ENCODE peak calls at places on chromosome 22, in nine cellular contexts. One of them, this sample, is unnamed.

GRCh38 chr22:32127904-32128303 is 31.2 kb downstream of the C22orf42 start:
- DNase-seq in lower leg skin: no peak
- DNase-seq in adrenal gland: no peak
- DNase-seq in mucosa of descending colon: no peak
- DNase-seq in testis: no peak
- DNase-seq in AG09309: no peak
- DNase-seq in LoVo: no peak
- DNase-seq in stimulated activated CD8-positive, alpha-beta memory T cell treated with anti-CD3 and anti-CD28 coated beads, Interleukin-2, amount 100 ng/mL, for 48 hours: no peak
- DNase-seq in HEK293T: peak; percentile 27
- DNase-seq in this sample: peak; percentile 65

GRCh38 chr22:40332319-40332781 is 13.9 kb upstream of the ADSL start:
- DNase-seq in stimulated activated CD8-positive, alpha-beta memory T cell treated with anti-CD3 and anti-CD28 coated beads, Interleukin-2, amount 100 ng/mL, for 48 hours: no peak
- DNase-seq in LoVo: no peak
- DNase-seq in lower leg skin: no peak
- DNase-seq in AG09309: no peak
- DNase-seq in mucosa of descending colon: no peak
- DNase-seq in HEK293T: no peak
- DNase-seq in adrenal gland: no peak
- DNase-seq in testis: no peak
- DNase-seq in this sample: no peak

GRCh38 chr22:39174498-39175120 is 22.1 kb upstream of the CBX7 start:
- DNase-seq in stimulated activated CD8-positive, alpha-beta memory T cell treated with anti-CD3 and anti-CD28 coated beads, Interleukin-2, amount 100 ng/mL, for 48 hours: peak; percentile 40
- DNase-seq in HEK293T: peak; percentile 35
- DNase-seq in lower leg skin: peak; percentile 60
- DNase-seq in adrenal gland: peak; percentile 88
- DNase-seq in mucosa of descending colon: peak; percentile 55
- DNase-seq in LoVo: peak; percentile 45
- DNase-seq in testis: peak; percentile 75
- DNase-seq in AG09309: no peak
- DNase-seq in this sample: peak; percentile 99

GRCh38 chr22:37922177-37922576 is 16.1 kb downstream of the MICALL1 start:
- DNase-seq in testis: no peak
- DNase-seq in stimulated activated CD8-positive, alpha-beta memory T cell treated with anti-CD3 and anti-CD28 coated beads, Interleukin-2, amount 100 ng/mL, for 48 hours: no peak
- DNase-seq in lower leg skin: no peak
- DNase-seq in mucosa of descending colon: no peak
- DNase-seq in adrenal gland: no peak
- DNase-seq in HEK293T: no peak
- DNase-seq in LoVo: no peak
- DNase-seq in AG09309: no peak
- DNase-seq in this sample: no peak

GRCh38 chr22:37195921-37196320 is 7.9 kb upstream of the C1QTNF6 start:
- DNase-seq in testis: no peak
- DNase-seq in adrenal gland: peak; percentile 64
- DNase-seq in mucosa of descending colon: no peak
- DNase-seq in stimulated activated CD8-positive, alpha-beta memory T cell treated with anti-CD3 and anti-CD28 coated beads, Interleukin-2, amount 100 ng/mL, for 48 hours: no peak
- DNase-seq in lower leg skin: no peak
- DNase-seq in AG09309: no peak
- DNase-seq in HEK293T: no peak
- DNase-seq in LoVo: peak; percentile 22
- DNase-seq in this sample: no peak

GRCh38 chr22:25053153-25053805 is 100.8 kb downstream of the KIAA1671 start:
- DNase-seq in mucosa of descending colon: peak; percentile 72
- DNase-seq in lower leg skin: no peak
- DNase-seq in adrenal gland: peak; percentile 58
- DNase-seq in HEK293T: no peak
- DNase-seq in stimulated activated CD8-positive, alpha-beta memory T cell treated with anti-CD3 and anti-CD28 coated beads, Interleukin-2, amount 100 ng/mL, for 48 hours: no peak
- DNase-seq in LoVo: peak; percentile 89
- DNase-seq in testis: no peak
- DNase-seq in AG09309: no peak
- DNase-seq in this sample: no peak

GRCh38 chr22:25762147-25762546 is 20.2 kb downstream of the MYO18B start:
- DNase-seq in testis: no peak
- DNase-seq in adrenal gland: no peak
- DNase-seq in stimulated activated CD8-positive, alpha-beta memory T cell treated with anti-CD3 and anti-CD28 coated beads, Interleukin-2, amount 100 ng/mL, for 48 hours: no peak
- DNase-seq in AG09309: no peak
- DNase-seq in LoVo: no peak
- DNase-seq in mucosa of descending colon: no peak
- DNase-seq in lower leg skin: no peak
- DNase-seq in HEK293T: no peak
- DNase-seq in this sample: no peak

GRCh38 chr22:32804823-32805585 is 3.5 kb downstream of the TIMP3 start:
- DNase-seq in mucosa of descending colon: no peak
- DNase-seq in testis: no peak
- DNase-seq in lower leg skin: no peak
- DNase-seq in HEK293T: no peak
- DNase-seq in LoVo: no peak
- DNase-seq in stimulated activated CD8-positive, alpha-beta memory T cell treated with anti-CD3 and anti-CD28 coated beads, Interleukin-2, amount 100 ng/mL, for 48 hours: no peak
- DNase-seq in AG09309: no peak
- DNase-seq in adrenal gland: no peak
- DNase-seq in this sample: peak; percentile 11

GRCh38 chr22:29476116-29476515 is 3.9 kb upstream of the NEFH start:
- DNase-seq in HEK293T: no peak
- DNase-seq in AG09309: no peak
- DNase-seq in LoVo: no peak
- DNase-seq in stimulated activated CD8-positive, alpha-beta memory T cell treated with anti-CD3 and anti-CD28 coated beads, Interleukin-2, amount 100 ng/mL, for 48 hours: no peak
- DNase-seq in mucosa of descending colon: no peak
- DNase-seq in lower leg skin: no peak
- DNase-seq in testis: no peak
- DNase-seq in adrenal gland: no peak
- DNase-seq in this sample: peak; percentile 59

GRCh38 chr22:35352214-35353111 is 28.4 kb upstream of the HMOX1 start:
- DNase-seq in mucosa of descending colon: peak; percentile 59
- DNase-seq in testis: peak; percentile 52
- DNase-seq in AG09309: no peak
- DNase-seq in lower leg skin: peak; percentile 62
- DNase-seq in adrenal gland: peak; percentile 84
- DNase-seq in stimulated activated CD8-positive, alpha-beta memory T cell treated with anti-CD3 and anti-CD28 coated beads, Interleukin-2, amount 100 ng/mL, for 48 hours: peak; percentile 62
- DNase-seq in HEK293T: no peak
- DNase-seq in LoVo: no peak
- DNase-seq in this sample: peak; percentile 74

GRCh38 chr22:44667829-44668189 is 34.2 kb upstream of the PRR5 start:
- DNase-seq in AG09309: no peak
- DNase-seq in testis: no peak
- DNase-seq in HEK293T: no peak
- DNase-seq in adrenal gland: no peak
- DNase-seq in LoVo: no peak
- DNase-seq in stimulated activated CD8-positive, alpha-beta memory T cell treated with anti-CD3 and anti-CD28 coated beads, Interleukin-2, amount 100 ng/mL, for 48 hours: peak; percentile 43
- DNase-seq in lower leg skin: no peak
- DNase-seq in mucosa of descending colon: peak; percentile 47
- DNase-seq in this sample: no peak

GRCh38 chr22:41919357-41920224 is 4.7 kb upstream of the SHISA8 start:
- DNase-seq in adrenal gland: peak; percentile 69
- DNase-seq in testis: peak; percentile 71
- DNase-seq in AG09309: no peak
- DNase-seq in LoVo: no peak
- DNase-seq in stimulated activated CD8-positive, alpha-beta memory T cell treated with anti-CD3 and anti-CD28 coated beads, Interleukin-2, amount 100 ng/mL, for 48 hours: no peak
- DNase-seq in mucosa of descending colon: peak; percentile 78
- DNase-seq in HEK293T: no peak
- DNase-seq in lower leg skin: no peak
- DNase-seq in this sample: peak; percentile 53

GRCh38 chr22:27270818-27271510 is 530.6 kb downstream of the MN1 start:
- DNase-seq in stimulated activated CD8-positive, alpha-beta memory T cell treated with anti-CD3 and anti-CD28 coated beads, Interleukin-2, amount 100 ng/mL, for 48 hours: no peak
- DNase-seq in adrenal gland: peak; percentile 20
- DNase-seq in HEK293T: no peak
- DNase-seq in mucosa of descending colon: no peak
- DNase-seq in testis: peak; percentile 86
- DNase-seq in AG09309: no peak
- DNase-seq in lower leg skin: no peak
- DNase-seq in LoVo: no peak
- DNase-seq in this sample: peak; percentile 27

GRCh38 chr22:39717099-39717498 is 146.5 kb downstream of the CACNA1I start:
- DNase-seq in mucosa of descending colon: no peak
- DNase-seq in adrenal gland: peak; percentile 3
- DNase-seq in stimulated activated CD8-positive, alpha-beta memory T cell treated with anti-CD3 and anti-CD28 coated beads, Interleukin-2, amount 100 ng/mL, for 48 hours: no peak
- DNase-seq in lower leg skin: no peak
- DNase-seq in AG09309: no peak
- DNase-seq in HEK293T: no peak
- DNase-seq in LoVo: no peak
- DNase-seq in testis: peak; percentile 41
- DNase-seq in this sample: no peak

GRCh38 chr22:39731881-39732555 is 161.5 kb downstream of the CACNA1I start:
- DNase-seq in LoVo: no peak
- DNase-seq in AG09309: no peak
- DNase-seq in adrenal gland: no peak
- DNase-seq in lower leg skin: no peak
- DNase-seq in mucosa of descending colon: no peak
- DNase-seq in HEK293T: no peak
- DNase-seq in stimulated activated CD8-positive, alpha-beta memory T cell treated with anti-CD3 and anti-CD28 coated beads, Interleukin-2, amount 100 ng/mL, for 48 hours: no peak
- DNase-seq in testis: no peak
- DNase-seq in this sample: no peak